ENCODE peak calls at places on chromosomes 4 and X, in six cellular contexts. F is heart left ventricle, Q is H1, K is stomach, V is IMR-90, Z is sigmoid colon. R is an unnamed sample.
A peak's percentile ranks its signal among the peaks of the same experiment; 100 is the strongest.

GRCh38 chr4:56330691-56331090 is 56.6 kb downstream of the AASDH start:
- DNase-seq in V (peak; percentile 31), F (no peak), Q (no peak), Z (no peak), K (no peak), R (no peak)

GRCh38 chr4:41346306-41347061 is 89.8 kb downstream of the UCHL1 start:
- DNase-seq in V (no peak), F (no peak), Z (no peak), Q (no peak), K (no peak), R (no peak)

GRCh38 chr4:41144812-41145211 is 69.5 kb downstream of the APBB2 start:
- DNase-seq in Z (no peak), K (no peak), V (no peak), Q (no peak), F (no peak), R (no peak)

GRCh38 chr4:8177544-8177943 is 18.9 kb upstream of the ABLIM2 start:
- DNase-seq in V (no peak), F (no peak), K (no peak), Z (no peak), Q (no peak), R (no peak)

GRCh38 chrX:134601240-134601639 is 57.0 kb downstream of the PLAC1 start:
- DNase-seq in K (no peak), Z (no peak), Q (no peak), F (no peak), V (peak; percentile 27), R (no peak)

GRCh38 chrX:31021537-31021936 is 50.3 kb downstream of the FTHL17 start:
- DNase-seq in K (no peak), V (no peak), Q (no peak), F (no peak), Z (no peak), R (no peak)

GRCh38 chr4:141922224-141922623 is 285.8 kb downstream of the IL15 start:
- DNase-seq in Z (no peak), Q (no peak), V (no peak), K (no peak), F (no peak), R (no peak)

GRCh38 chr4:51885371-51885770 is 42.4 kb downstream of the DCUN1D4 start:
- DNase-seq in Z (no peak), K (no peak), V (peak; percentile 28), Q (no peak), F (no peak), R (no peak)

GRCh38 chr4:107740381-107740780 is 20.3 kb upstream of the PAPSS1 start:
- DNase-seq in F (no peak), K (no peak), Z (no peak), Q (no peak), V (peak; percentile 9), R (no peak)

GRCh38 chr4:33725861-33726260 is 2518.5 kb downstream of the ARAP2 start:
- DNase-seq in Q (no peak), K (no peak), V (no peak), F (no peak), Z (no peak), R (no peak)

GRCh38 chrX:70174754-70175153 is 2.5 kb upstream of the DGAT2L6 start:
- DNase-seq in V (peak; percentile 41), K (no peak), Z (no peak), F (no peak), Q (no peak), R (no peak)

GRCh38 chr4:67632492-67632891 is 68.5 kb downstream of the UBA6 start:
- DNase-seq in K (no peak), Z (no peak), Q (no peak), F (no peak), V (no peak), R (no peak)

GRCh38 chrX:129737921-129738320 is 858 bp upstream of the XPNPEP2 start:
- DNase-seq in K (no peak), V (peak; percentile 65), F (no peak), Q (no peak), Z (peak; percentile 48), R (no peak)

GRCh38 chr4:151652841-151653547 is 107.8 kb downstream of the GATB start:
- DNase-seq in Z (no peak), V (no peak), K (no peak), Q (no peak), F (no peak), R (no peak)

GRCh38 chr4:102094474-102094873 is 250.8 kb downstream of the SLC39A8 start:
- DNase-seq in K (no peak), Q (no peak), V (no peak), Z (no peak), F (no peak), R (no peak)

GRCh38 chr4:119038465-119038864 is 97.2 kb upstream of the MYOZ2 start:
- DNase-seq in Q (no peak), K (no peak), V (peak; percentile 40), F (no peak), Z (no peak), R (no peak)

GRCh38 chr4:8871417-8872401 is at the start of gene HMX1:
- DNase-seq in Q (no peak), Z (no peak), V (no peak), K (no peak), F (no peak), R (no peak)

GRCh38 chrX:116232833-116233232 is 62.3 kb downstream of the AGTR2 start:
- DNase-seq in V (peak; percentile 4), Z (no peak), F (no peak), Q (no peak), K (no peak), R (no peak)

GRCh38 chrX:116230136-116230886 is 59.8 kb downstream of the AGTR2 start:
- DNase-seq in K (no peak), V (no peak), Q (no peak), Z (no peak), F (no peak), R (no peak)
- H3K4me1 ChIP-seq in K (no peaks in the 10 kb centered on the region), V (no peaks in the 10 kb centered on the region), Q (no peaks in the 10 kb centered on the region), Z (no peaks in the 10 kb centered on the region), F (no peaks in the 10 kb centered on the region), R (no peaks in the 10 kb centered on the region)

DNA sequence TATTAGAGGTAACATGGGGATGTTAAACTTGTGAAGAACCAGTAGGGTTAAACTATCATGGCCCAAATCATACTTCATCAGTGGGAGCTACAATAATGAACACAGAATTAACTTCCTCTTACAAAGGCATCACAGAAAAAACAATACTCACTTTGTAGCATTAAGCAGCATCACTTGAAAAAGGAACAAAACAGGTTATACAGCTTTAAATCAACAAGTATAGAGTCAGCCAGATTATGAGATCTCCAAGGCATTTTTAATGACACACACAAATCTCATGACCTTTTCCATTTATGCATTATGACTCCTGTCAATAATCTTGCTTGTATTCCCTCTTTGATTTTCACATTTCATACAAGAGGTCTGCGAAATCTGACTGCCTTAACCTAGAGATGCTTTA is 18.3 kb downstream of the FBXL5 start:
- DNase-seq in Q (no peak), Z (no peak), V (no peak), F (no peak), K (no peak), R (no peak)
- TF ChIP-seq POLR2A in Q (no peak), Z (no peak), V (no peak), F (no peak), K (no peak), R (no peak)

DNA sequence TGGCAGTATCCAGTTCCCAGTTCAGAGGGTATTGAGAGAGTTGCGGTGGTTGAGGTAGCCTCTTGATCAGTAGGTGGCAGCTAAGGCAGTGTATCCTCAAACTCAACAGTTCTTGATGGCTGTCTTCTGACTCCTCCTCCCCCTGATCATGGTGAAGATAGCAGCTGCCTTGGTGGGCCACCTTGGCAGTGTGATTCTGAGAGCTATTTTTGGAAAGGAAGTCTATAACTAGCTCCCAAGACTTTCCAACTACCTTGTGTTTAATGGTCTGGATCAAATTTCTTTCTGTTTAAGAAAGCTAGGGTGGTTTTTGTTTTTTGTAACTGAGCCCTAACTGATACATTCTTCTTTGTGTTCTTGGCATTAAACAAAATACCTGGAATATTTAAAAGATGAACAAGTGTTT is 10.5 kb upstream of the TBC1D19 start:
- DNase-seq in F (no peak), V (peak; percentile 46), K (no peak), Q (no peak), Z (no peak), R (no peak)
- TF ChIP-seq CTCF in F (no peak), V (no peak), K (no peak), Q (peak; percentile 17), Z (no peak), R (no peak)

GRCh38 chr4:108988514-108989195 is 225.8 kb upstream of the ETNPPL start:
- DNase-seq in V (peak; percentile 59), K (no peak), Q (no peak), Z (no peak), F (no peak), R (no peak)
- H3K4me1 ChIP-seq in V (no peaks in the 10 kb centered on the region), K (no peaks in the 10 kb centered on the region), Q (no peaks in the 10 kb centered on the region), Z (no peaks in the 10 kb centered on the region), F (no peaks in the 10 kb centered on the region), R (no peaks in the 10 kb centered on the region)

GRCh38 chr4:116024954-116025708 is 911.7 kb upstream of the NDST4 start:
- DNase-seq in Q (no peak), V (no peak), K (no peak), F (no peak), Z (no peak), R (no peak)
- TF ChIP-seq POLR2A in Q (no peak), V (no peak), K (no peak), F (no peak), Z (no peak), R (no peak)

GRCh38 chrX:103177561-103177960 is 37.3 kb upstream of the BEX4 start:
- DNase-seq in K (no peak), Q (no peak), F (no peak), V (no peak), Z (no peak), R (no peak)

GRCh38 chrX:103171353-103171752 is 43.6 kb upstream of the BEX4 start:
- DNase-seq in V (no peak), F (no peak), Z (no peak), Q (no peak), K (no peak), R (no peak)

GRCh38 chrX:103170216-103170615 is 44.7 kb upstream of the BEX4 start:
- DNase-seq in K (no peak), Q (no peak), F (no peak), Z (no peak), V (peak; percentile 29), R (no peak)

DNA sequence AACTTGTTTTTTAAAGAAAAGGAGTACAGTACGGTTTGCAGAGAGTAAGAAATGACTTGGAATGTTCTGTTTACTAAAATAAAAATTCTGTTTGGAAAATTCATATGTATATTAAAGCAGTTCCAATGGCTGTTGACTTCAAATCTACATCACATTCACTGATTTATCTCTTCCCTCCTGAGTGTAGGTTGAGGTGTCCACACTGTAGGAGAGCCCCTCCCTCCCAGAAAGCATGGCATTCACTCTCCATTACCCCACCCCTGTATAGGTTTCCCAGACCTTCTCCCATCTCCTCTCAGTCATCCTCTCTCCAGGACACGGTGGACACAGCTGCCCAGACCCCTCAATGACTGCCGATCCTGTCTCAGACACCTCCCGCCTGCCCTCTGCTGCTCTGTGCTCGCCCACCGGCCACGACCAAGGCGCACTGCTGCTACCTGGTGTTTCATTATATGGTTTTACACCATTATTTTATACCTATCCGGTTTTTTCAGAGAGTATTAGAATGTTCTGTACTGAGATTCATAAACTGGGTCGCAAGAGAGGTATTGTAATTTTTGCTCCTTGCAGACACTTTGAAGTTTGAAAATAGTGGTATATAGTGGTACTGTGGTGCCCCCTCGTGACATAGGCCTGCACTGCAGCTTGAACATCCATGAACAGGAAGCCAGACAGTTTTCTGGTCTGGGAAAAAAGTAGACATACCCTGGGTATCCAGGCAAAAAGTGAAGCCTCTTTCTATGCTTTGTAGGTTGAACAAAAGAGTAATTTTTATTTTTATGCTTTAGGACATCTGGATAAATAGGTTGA is 38.8 kb upstream of the BEX4 start:
- DNase-seq in Z (peak; percentile 64), Q (no peak), K (peak; percentile 72), V (peak; percentile 38), F (no peak), R (no peak)
- TF ChIP-seq CTCF in Z (peak; percentile 40), Q (peak; percentile 69), K (peak; percentile 74), V (peak; percentile 73), F (peak; percentile 56), R (peak; percentile 44)

R was measured in vagina.